ENCODE peak calls at places on chromosomes 3 and 15, in four cellular contexts. Z is A549, T is K562, S is GM12878. P is an unnamed sample.

GRCh38 chr15:66129561-66129960 is 124.0 kb downstream of the MEGF11 start:
- DNase-seq in T (no peak), Z (no peak), S (no peak), P (no peak)

GRCh38 chr3:25471081-25471768 is 43.2 kb downstream of the RARB start:
- DNase-seq in Z (no peak), T (no peak), S (no peak), P (peak)

GRCh38 chr15:101173233-101174119 is 78.4 kb downstream of the CHSY1 start:
- DNase-seq in T (no peak), Z (no peak), S (no peak), P (no peak)

GRCh38 chr3:25527796-25528195 is 99.7 kb downstream of the RARB start:
- DNase-seq in Z (no peak), S (no peak), T (no peak), P (no peak)

GRCh38 chr3:10173926-10174435 is 9.3 kb downstream of the IRAK2 start:
- DNase-seq in S (no peak), T (peak), Z (peak), P (peak)

GRCh38 chr15:66043264-66043663 is 174.0 kb downstream of the RAB11A start:
- DNase-seq in S (no peak), T (no peak), Z (no peak), P (no peak)

GRCh38 chr3:17995769-17996168 is 253.3 kb upstream of the TBC1D5 start:
- DNase-seq in Z (no peak), S (no peak), T (no peak), P (no peak)

GRCh38 chr15:59966262-59966661 is 37.8 kb upstream of the FOXB1 start:
- DNase-seq in T (no peak), S (no peak), Z (no peak), P (no peak)

GRCh38 chr3:71724584-71725278 is 471 bp downstream of the EIF4E3 start:
- DNase-seq in Z (peak), T (no peak), S (no peak), P (no peak)

GRCh38 chr3:78875431-78875830 is 892.4 kb downstream of the ROBO1 start:
- DNase-seq in S (no peak), T (no peak), Z (no peak), P (no peak)

GRCh38 chr15:92277776-92278175 is 115.9 kb upstream of the ST8SIA2 start:
- DNase-seq in T (no peak), Z (peak), S (no peak), P (no peak)

GRCh38 chr15:73924258-73924921 is 1.9 kb upstream of the LOXL1 start:
- DNase-seq in T (no peak), Z (peak), S (no peak), P (peak)

DNA sequence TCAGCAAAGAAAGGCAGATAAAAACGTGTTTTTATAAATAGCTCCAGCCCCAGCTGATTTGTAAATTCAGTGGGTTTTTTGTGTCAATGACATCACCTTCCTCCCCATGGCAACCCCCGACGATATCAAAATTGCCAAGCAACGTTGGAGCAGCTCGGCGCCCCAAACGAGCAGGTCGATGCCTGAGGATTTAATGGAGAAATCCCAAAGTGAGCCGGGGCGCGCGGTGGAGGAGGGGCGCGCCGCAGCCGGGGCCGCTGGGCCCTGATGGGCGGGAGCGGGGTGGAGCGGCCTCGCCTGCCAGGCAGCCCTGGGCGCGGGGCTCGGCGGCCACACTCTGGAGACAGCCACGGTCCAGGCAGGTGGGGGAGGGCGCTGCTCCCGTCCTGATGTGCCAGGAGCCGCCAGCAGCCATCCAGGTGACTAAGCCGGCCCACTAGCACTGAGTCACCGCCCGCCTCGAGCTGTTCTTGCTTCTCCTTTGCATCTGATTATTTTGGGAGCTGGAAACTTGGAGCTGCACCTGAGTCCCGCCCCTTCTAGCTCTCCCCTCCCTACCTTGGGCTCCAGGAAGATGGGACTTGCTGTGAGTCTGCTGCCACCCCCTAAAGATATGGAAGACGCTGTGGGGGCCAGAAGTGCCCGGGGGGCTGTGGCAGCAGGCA is at the start of gene PAK6:
- DNase-seq in S (no peak), T (peak), Z (peak), P (peak)
- TF ChIP-seq ELK1 in S (no peak), T (no peak), Z (no peak), P (no peak)

GRCh38 chr15:69793783-69794451 is 303.8 kb downstream of the TLE3 start:
- DNase-seq in S (no peak), T (no peak), Z (no peak), P (no peak)
- TF ChIP-seq ELK1 in S (no peak), T (no peak), Z (no peak), P (no peak)

GRCh38 chr15:90560229-90560771 is 30.6 kb downstream of the CRTC3 start:
- DNase-seq in Z (no peak), S (no peak), T (no peak), P (peak)
- TF ChIP-seq ELK1 in Z (no peak), S (no peak), T (no peak), P (no peak)

DNA sequence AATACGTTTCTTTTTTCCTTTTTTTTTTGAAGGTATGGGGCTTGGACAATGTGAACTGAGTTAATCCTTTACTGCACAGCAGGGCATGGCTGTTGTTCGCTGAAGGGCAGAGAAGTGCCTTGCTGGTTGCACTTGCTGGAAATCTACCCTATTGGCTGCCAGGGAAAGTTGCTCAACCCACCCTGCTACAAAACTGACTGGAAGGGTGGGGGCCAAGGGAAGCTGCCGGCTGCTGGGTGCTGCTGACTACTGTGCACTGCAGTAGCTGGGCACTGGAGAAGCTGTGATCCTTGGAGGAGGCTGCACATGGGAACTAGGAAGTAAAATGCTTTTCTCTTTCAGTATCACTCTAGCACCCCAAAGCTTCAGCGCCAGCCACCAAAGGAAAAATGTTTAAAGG is 70.5 kb downstream of the ETV5 start:
- DNase-seq in T (no peak), S (no peak), Z (no peak), P (no peak)
- TF ChIP-seq ELK1 in T (no peak), S (no peak), Z (no peak), P (no peak)

DNA sequence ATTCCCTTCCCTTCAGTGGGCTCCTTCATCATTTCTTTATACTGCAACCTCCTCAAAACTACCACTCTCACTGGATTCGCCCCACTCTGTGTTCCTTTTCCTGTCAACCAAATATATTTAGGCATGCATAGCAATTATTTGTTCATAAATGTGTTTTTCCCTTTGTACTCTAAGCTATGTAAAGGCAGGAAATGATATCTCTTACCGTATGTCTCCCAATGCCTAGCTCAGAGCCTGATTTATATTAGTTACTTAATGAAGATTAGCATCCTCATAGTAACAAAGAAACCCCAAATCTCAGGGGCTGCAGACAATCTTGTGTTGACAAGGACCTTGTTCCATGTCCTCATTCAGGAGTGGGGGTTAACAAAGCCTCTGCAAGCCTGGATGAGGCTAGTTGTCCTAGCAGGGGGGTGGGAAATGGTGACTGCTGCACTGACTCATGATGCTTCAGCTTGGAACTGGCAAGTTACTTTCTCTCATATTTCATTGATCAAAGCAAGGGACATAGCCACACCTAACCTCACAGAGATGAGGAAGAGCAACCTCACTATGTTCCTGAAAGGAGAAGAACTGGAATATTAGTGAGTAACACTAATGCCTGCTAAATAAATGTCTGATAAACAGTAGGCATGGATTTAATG is 15.2 kb downstream of the PHLDB2 start:
- DNase-seq in T (no peak), Z (peak), S (no peak), P (peak)
- TF ChIP-seq ELK1 in T (no peak), Z (no peak), S (no peak), P (no peak)